ENCODE peak calls at places on chromosomes 7 and 10, in six cellular contexts. C, T, P, A, U and X are unnamed samples.
A peak's percentile ranks its signal among the peaks of the same experiment; 100 is the strongest.

GRCh38 chr10:96370575-96371157 is 11.9 kb upstream of the OPALIN start:
- DNase-seq in C (peak; percentile 47), T (no peak), P (peak; percentile 76), A (peak; percentile 59), U (no peak), X (peak; percentile 22)

GRCh38 chr10:122181055-122181732 is 89.9 kb upstream of the BTBD16 start:
- DNase-seq in C (no peak), T (no peak), P (no peak), A (no peak), U (no peak), X (peak; percentile 7)

GRCh38 chr7:34069676-34070075 is 164.3 kb downstream of the BMPER start:
- DNase-seq in C (no peak), T (no peak), P (peak; percentile 47), A (no peak), U (no peak), X (no peak)

GRCh38 chr10:132650611-132651250 is 113.1 kb downstream of the INPP5A start:
- DNase-seq in C (no peak), T (peak; percentile 30), P (no peak), A (no peak), U (peak; percentile 54), X (no peak)

GRCh38 chr10:86261933-86262665 is 104.5 kb downstream of the GRID1 start:
- DNase-seq in C (no peak), T (no peak), P (peak; percentile 66), A (no peak), U (peak; percentile 51), X (no peak)

GRCh38 chr7:45402480-45403218 is 171.5 kb upstream of the ADCY1 start:
- DNase-seq in C (no peak), T (no peak), P (no peak), A (no peak), U (no peak), X (peak; percentile 40)

GRCh38 chr10:36362257-36362656 is 720.2 kb upstream of the FZD8 start:
- DNase-seq in C (no peak), T (no peak), P (no peak), A (no peak), U (no peak), X (no peak)

GRCh38 chr7:91126762-91127161 is 137.5 kb upstream of the FZD1 start:
- DNase-seq in C (no peak), T (no peak), P (no peak), A (no peak), U (no peak), X (no peak)

GRCh38 chr10:58661336-58661735 is 148.7 kb downstream of the BICC1 start:
- DNase-seq in C (no peak), T (no peak), P (no peak), A (no peak), U (no peak), X (peak; percentile 65)
- H3K27ac ChIP-seq in C (no peak overlapping the region), T (no peak overlapping the region), P (peak overlapping the region; percentile 81), A (no peak overlapping the region), U (no peak overlapping the region), X (no peak overlapping the region)

DNA sequence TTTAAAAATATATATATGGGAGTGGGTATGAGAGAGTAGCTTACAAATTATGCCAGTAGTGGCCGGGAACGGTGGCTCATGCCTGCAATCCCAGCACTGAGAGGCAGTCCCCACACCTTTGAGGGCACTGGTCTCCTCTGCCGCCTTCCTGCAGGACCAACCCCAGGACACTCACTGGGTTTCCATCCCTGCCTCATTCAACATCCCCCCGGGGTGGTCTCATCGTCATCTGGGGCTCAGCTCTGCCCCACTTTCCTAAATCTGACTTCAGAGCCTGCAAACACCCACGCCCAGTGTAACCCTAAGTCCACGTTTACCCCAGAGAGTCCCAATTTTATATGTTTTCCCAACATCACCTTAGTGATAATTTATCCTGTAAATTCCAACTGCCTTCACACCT is 96.5 kb downstream of the DIP2C start:
- DNase-seq in C (no peak), T (no peak), P (no peak), A (no peak), U (peak; percentile 53), X (no peak)
- H3K4me1 ChIP-seq in C (peaks cover 11% of the 10 kb centered on the region), T (peaks cover 8% of the 10 kb centered on the region), P (no peaks in the 10 kb centered on the region), A (peaks cover 5% of the 10 kb centered on the region), U (no peaks in the 10 kb centered on the region), X (no peaks in the 10 kb centered on the region)

GRCh38 chr10:54063514-54063913 is 737.5 kb downstream of the PCDH15 start:
- DNase-seq in C (no peak), T (no peak), P (no peak), A (no peak), U (no peak), X (no peak)

GRCh38 chr10:54067361-54067760 is 733.7 kb downstream of the PCDH15 start:
- DNase-seq in C (no peak), T (no peak), P (no peak), A (peak; percentile 11), U (no peak), X (no peak)

GRCh38 chr10:54065106-54065505 is 735.9 kb downstream of the PCDH15 start:
- DNase-seq in C (no peak), T (no peak), P (no peak), A (no peak), U (no peak), X (no peak)

GRCh38 chr10:54066646-54067045 is 734.4 kb downstream of the PCDH15 start:
- DNase-seq in C (no peak), T (no peak), P (no peak), A (no peak), U (no peak), X (no peak)

GRCh38 chr10:54064215-54064614 is 736.8 kb downstream of the PCDH15 start:
- DNase-seq in C (no peak), T (no peak), P (no peak), A (no peak), U (no peak), X (no peak)
- TF ChIP-seq CTCF in C (no peak), T (no peak), P (no peak), A (no peak), U (no peak), X (no peak)

GRCh38 chr10:103966671-103967432 is at the start of gene SLK:
- DNase-seq in C (peak; percentile 85), T (peak; percentile 91), P (peak; percentile 75), A (peak; percentile 86), U (peak; percentile 89), X (peak; percentile 33)

GRCh38 chr10:103969436-103969835 is 2.5 kb downstream of the SLK start:
- DNase-seq in C (no peak), T (no peak), P (no peak), A (no peak), U (no peak), X (no peak)

GRCh38 chr10:103967433-103968142 is 648 bp downstream of the SLK start:
- DNase-seq in C (peak; percentile 32), T (no peak), P (peak; percentile 36), A (peak; percentile 36), U (no peak), X (peak; percentile 40)

GRCh38 chr10:103969857-103970627 is 3.1 kb downstream of the SLK start:
- DNase-seq in C (no peak), T (no peak), P (no peak), A (no peak), U (no peak), X (no peak)

GRCh38 chr10:103968441-103969391 is 1.8 kb downstream of the SLK start:
- DNase-seq in C (no peak), T (no peak), P (no peak), A (no peak), U (no peak), X (no peak)
- H3K27ac ChIP-seq in C (peak overlapping the region; percentile 99), T (no peak overlapping the region), P (peak overlapping the region; percentile 98), A (no peak overlapping the region), U (peak overlapping the region; percentile 97), X (peak overlapping the region; percentile 44)

GRCh38 chr7:30166155-30166840 is 31.5 kb downstream of the MTURN start:
- DNase-seq in C (peak; percentile 38), T (no peak), P (no peak), A (no peak), U (no peak), X (peak; percentile 84)
- H3K4me1 ChIP-seq in C (peaks cover 18% of the 10 kb centered on the region), T (no peaks in the 10 kb centered on the region), P (peaks cover 26% of the 10 kb centered on the region), A (peaks cover 30% of the 10 kb centered on the region), U (no peaks in the 10 kb centered on the region), X (peaks cover 52% of the 10 kb centered on the region)

GRCh38 chr10:1206101-1206500 is 149.9 kb downstream of the WDR37 start:
- DNase-seq in C (no peak), T (no peak), P (no peak), A (no peak), U (no peak), X (no peak)
- TF ChIP-seq CTCF in C (no peak), T (no peak), P (no peak), A (no peak), U (no peak), X (no peak)

GRCh38 chr7:129948338-129948737 is 4.4 kb downstream of the UBE2H start:
- DNase-seq in C (no peak), T (no peak), P (no peak), A (no peak), U (peak; percentile 27), X (peak; percentile 28)
- H3K27ac ChIP-seq in C (peak overlapping the region; percentile 99), T (no peak overlapping the region), P (peak overlapping the region; percentile 95), A (peak overlapping the region; percentile 94), U (peak overlapping the region; percentile 90), X (peak overlapping the region; percentile 93)

GRCh38 chr7:78346824-78347223 is 548.3 kb downstream of the PHTF2 start:
- DNase-seq in C (no peak), T (no peak), P (no peak), A (no peak), U (no peak), X (no peak)
- H3K4me1 ChIP-seq in C (no peaks in the 10 kb centered on the region), T (no peaks in the 10 kb centered on the region), P (no peaks in the 10 kb centered on the region), A (peaks cover 31% of the 10 kb centered on the region), U (no peaks in the 10 kb centered on the region), X (no peaks in the 10 kb centered on the region)

GRCh38 chr7:25945181-25945580 is 206.8 kb upstream of the NFE2L3 start:
- DNase-seq in C (no peak), T (no peak), P (no peak), A (no peak), U (no peak), X (no peak)
- TF ChIP-seq CTCF in C (no peak), T (no peak), P (no peak), A (no peak), U (no peak), X (no peak)